ENCODE peak calls at places on chromosome 18, in four cellular contexts. J is hepatocyte, Z is endothelial cell, C is endodermal cell. X is an unnamed sample.

GRCh38 chr18:21314721-21315120 is 72.7 kb downstream of the GREB1L start:
- DNase-seq in J (no peak), Z (no peak), C (no peak), X (no peak)

GRCh38 chr18:57807336-57808117 is 4.4 kb upstream of the ATP8B1 start:
- DNase-seq in J (no peak), Z (no peak), C (no peak), X (no peak)

GRCh38 chr18:49608366-49608747 is 46.5 kb downstream of the LIPG start:
- DNase-seq in J (no peak), Z (no peak), C (peak; percentile 20), X (no peak)

GRCh38 chr18:433960-434359 is 66.5 kb downstream of the COLEC12 start:
- DNase-seq in J (no peak), Z (no peak), C (no peak), X (no peak)

GRCh38 chr18:75214766-75215515 is 4.3 kb downstream of the TSHZ1 start:
- DNase-seq in J (peak; percentile 60), Z (no peak), C (no peak), X (no peak)

GRCh38 chr18:79156330-79156729 is 87.1 kb downstream of the ATP9B start:
- DNase-seq in J (peak; percentile 28), Z (no peak), C (no peak), X (no peak)

GRCh38 chr18:59357928-59358327 is 1.1 kb downstream of the LMAN1 start:
- DNase-seq in J (peak; percentile 57), Z (no peak), C (no peak), X (no peak)

GRCh38 chr18:9673296-9674251 is 34.5 kb upstream of the RAB31 start:
- DNase-seq in J (peak; percentile 79), Z (no peak), C (peak; percentile 69), X (no peak)

GRCh38 chr18:54388203-54389142 is 30.8 kb downstream of the C18orf54 start:
- DNase-seq in J (peak; percentile 81), Z (no peak), C (peak; percentile 94), X (no peak)

GRCh38 chr18:9742588-9743131 is 34.6 kb downstream of the RAB31 start:
- DNase-seq in J (no peak), Z (peak; percentile 28), C (peak; percentile 20), X (peak; percentile 41)

GRCh38 chr18:33157893-33158292 is 282.6 kb downstream of the CCDC178 start:
- DNase-seq in J (no peak), Z (no peak), C (no peak), X (no peak)
- TF ChIP-seq CTCF in J (no peak), Z (no peak), C (no peak), X (no peak)

GRCh38 chr18:66280470-66280869 is 323.4 kb downstream of the CDH19 start:
- DNase-seq in J (peak; percentile 2), Z (no peak), C (no peak), X (no peak)
- TF ChIP-seq CTCF in J (no peak), Z (no peak), C (no peak), X (no peak)

GRCh38 chr18:32469190-32469611 is 1.5 kb downstream of the GAREM1 start:
- DNase-seq in J (peak; percentile 58), Z (peak; percentile 10), C (peak; percentile 65), X (no peak)
- TF ChIP-seq CTCF in J (peak; percentile 40), Z (no peak), C (peak; percentile 48), X (no peak)

GRCh38 chr18:62939433-62939832 is 224.1 kb downstream of the PHLPP1 start:
- DNase-seq in J (no peak), Z (no peak), C (no peak), X (no peak)

GRCh38 chr18:62942578-62942977 is 227.2 kb downstream of the PHLPP1 start:
- DNase-seq in J (no peak), Z (no peak), C (no peak), X (no peak)

GRCh38 chr18:62939925-62940324 is 224.6 kb downstream of the PHLPP1 start:
- DNase-seq in J (no peak), Z (no peak), C (no peak), X (no peak)

GRCh38 chr18:62948788-62949187 is 233.4 kb downstream of the PHLPP1 start:
- DNase-seq in J (no peak), Z (no peak), C (no peak), X (no peak)

DNA sequence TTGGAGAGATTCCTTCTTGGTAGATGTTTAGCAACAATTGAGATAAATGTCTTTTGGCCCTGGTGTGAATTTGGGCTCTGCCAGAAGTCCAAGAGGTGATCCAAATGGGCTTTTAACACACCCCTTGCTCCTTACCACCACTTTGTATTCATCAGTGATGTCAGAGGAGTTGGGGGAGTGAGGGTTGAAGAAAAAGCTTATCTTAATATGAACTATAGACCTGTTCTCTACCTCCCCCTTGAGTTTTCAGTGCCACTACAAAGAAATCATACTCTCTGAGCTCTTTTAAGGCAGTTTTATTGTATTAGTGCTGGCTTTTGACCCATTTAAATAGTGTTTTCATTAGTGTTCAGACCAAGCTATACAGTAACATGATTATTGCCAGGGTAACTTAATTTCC is 229.1 kb downstream of the PHLPP1 start:
- DNase-seq in J (no peak), Z (no peak), C (no peak), X (no peak)
- TF ChIP-seq CTCF in J (peak; percentile 2), Z (no peak), C (peak; percentile 45), X (no peak)

DNA sequence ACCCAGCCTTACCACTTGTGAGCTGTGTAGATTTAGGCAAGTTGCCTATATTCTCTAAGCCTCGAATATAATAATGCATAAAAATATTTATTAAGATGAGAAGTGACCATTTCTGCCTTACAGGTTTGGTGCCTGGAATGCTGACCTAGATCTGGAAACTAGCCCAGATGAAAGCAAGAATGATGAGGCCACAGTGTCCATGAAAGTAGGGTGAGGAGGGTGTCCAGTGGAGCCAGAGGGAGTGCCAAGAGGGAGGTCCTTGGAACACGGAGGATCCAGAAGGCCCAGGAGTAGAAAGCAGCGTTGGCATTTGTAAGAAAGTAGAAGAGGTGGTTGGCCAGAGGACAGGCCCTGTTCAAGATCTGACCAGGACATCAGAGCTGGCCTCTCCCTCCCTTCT is 334.3 kb downstream of the CELF4 start:
- DNase-seq in J (no peak), Z (no peak), C (no peak), X (no peak)
- TF ChIP-seq CTCF in J (no peak), Z (no peak), C (no peak), X (no peak)

GRCh38 chr18:6052449-6052913 is 157.2 kb upstream of the TMEM200C start:
- DNase-seq in J (no peak), Z (no peak), C (no peak), X (no peak)
- TF ChIP-seq CTCF in J (no peak), Z (no peak), C (no peak), X (no peak)

GRCh38 chr18:7198326-7198725 is 32.6 kb upstream of the LRRC30 start:
- DNase-seq in J (no peak), Z (no peak), C (no peak), X (no peak)

GRCh38 chr18:7191736-7192135 is 39.2 kb upstream of the LRRC30 start:
- DNase-seq in J (no peak), Z (no peak), C (no peak), X (no peak)

GRCh38 chr18:7201096-7201495 is 29.8 kb upstream of the LRRC30 start:
- DNase-seq in J (no peak), Z (no peak), C (no peak), X (no peak)

GRCh38 chr18:7202119-7202680 is 28.7 kb upstream of the LRRC30 start:
- DNase-seq in J (no peak), Z (no peak), C (no peak), X (no peak)

GRCh38 chr18:7196421-7196820 is 34.5 kb upstream of the LRRC30 start:
- DNase-seq in J (no peak), Z (no peak), C (peak; percentile 63), X (no peak)
- TF ChIP-seq CTCF in J (peak; percentile 13), Z (no peak), C (peak; percentile 74), X (no peak)

GRCh38 chr18:13982136-13982535 is 66.8 kb upstream of the MC2R start:
- DNase-seq in J (no peak), Z (peak; percentile 29), C (peak; percentile 86), X (no peak)
- TF ChIP-seq CTCF in J (peak; percentile 11), Z (no peak), C (peak; percentile 83), X (no peak)

GRCh38 chr18:41391616-41392610 is 563.1 kb upstream of the PIK3C3 start:
- DNase-seq in J (peak; percentile 85), Z (peak; percentile 66), C (peak; percentile 89), X (no peak)
- TF ChIP-seq CTCF in J (peak; percentile 78), Z (peak; percentile 55), C (peak; percentile 90), X (no peak)

X was measured in spleen.